ENCODE peak calls at places on chromosome 3, in seven cellular contexts. One of them, this sample, is unnamed.

GRCh38 chr3:189841474-189842205 is 210.5 kb downstream of the TP63 start:
- DNase-seq in mucosa of gallbladder: no peak
- DNase-seq in KBM-7: no peak
- DNase-seq in EH: no peak
- DNase-seq in sigmoid colon: no peak
- DNase-seq in cerebellar cortex: no peak
- DNase-seq in lower leg skin: no peak
- DNase-seq in this sample: no peak

GRCh38 chr3:134186391-134186790 is 64.3 kb downstream of the RYK start:
- DNase-seq in mucosa of gallbladder: no peak
- DNase-seq in KBM-7: peak
- DNase-seq in EH: no peak
- DNase-seq in sigmoid colon: no peak
- DNase-seq in cerebellar cortex: no peak
- DNase-seq in lower leg skin: no peak
- DNase-seq in this sample: no peak

GRCh38 chr3:147384210-147385058 is 21.9 kb downstream of the ZIC4 start:
- DNase-seq in mucosa of gallbladder: no peak
- DNase-seq in KBM-7: peak
- DNase-seq in EH: no peak
- DNase-seq in sigmoid colon: no peak
- DNase-seq in cerebellar cortex: peak
- DNase-seq in lower leg skin: no peak
- DNase-seq in this sample: no peak

GRCh38 chr3:46932455-46933225 is 43.9 kb downstream of the CCDC12 start:
- DNase-seq in mucosa of gallbladder: no peak
- DNase-seq in KBM-7: no peak
- DNase-seq in EH: no peak
- DNase-seq in sigmoid colon: peak
- DNase-seq in cerebellar cortex: no peak
- DNase-seq in lower leg skin: no peak
- DNase-seq in this sample: no peak

GRCh38 chr3:58631742-58632141 is 34.8 kb downstream of the FAM3D start:
- DNase-seq in mucosa of gallbladder: no peak
- DNase-seq in KBM-7: no peak
- DNase-seq in EH: peak
- DNase-seq in sigmoid colon: no peak
- DNase-seq in cerebellar cortex: no peak
- DNase-seq in lower leg skin: no peak
- DNase-seq in this sample: no peak

GRCh38 chr3:141410408-141410807 is 42.1 kb downstream of the ZBTB38 start:
- DNase-seq in mucosa of gallbladder: no peak
- DNase-seq in KBM-7: no peak
- DNase-seq in EH: peak
- DNase-seq in sigmoid colon: peak
- DNase-seq in cerebellar cortex: peak
- DNase-seq in lower leg skin: no peak
- DNase-seq in this sample: no peak

GRCh38 chr3:63290686-63291085 is 12.6 kb downstream of the SYNPR start:
- DNase-seq in mucosa of gallbladder: no peak
- DNase-seq in KBM-7: no peak
- DNase-seq in EH: no peak
- DNase-seq in sigmoid colon: no peak
- DNase-seq in cerebellar cortex: peak
- DNase-seq in lower leg skin: no peak
- DNase-seq in this sample: no peak

GRCh38 chr3:94968519-94968918 is 905.7 kb downstream of the NSUN3 start:
- DNase-seq in mucosa of gallbladder: no peak
- DNase-seq in KBM-7: no peak
- DNase-seq in EH: no peak
- DNase-seq in sigmoid colon: no peak
- DNase-seq in cerebellar cortex: no peak
- DNase-seq in lower leg skin: no peak
- DNase-seq in this sample: no peak

GRCh38 chr3:114420072-114420471 is 126.2 kb downstream of the TIGIT start:
- DNase-seq in mucosa of gallbladder: no peak
- DNase-seq in KBM-7: peak
- DNase-seq in EH: no peak
- DNase-seq in sigmoid colon: no peak
- DNase-seq in cerebellar cortex: peak
- DNase-seq in lower leg skin: no peak
- DNase-seq in this sample: no peak

GRCh38 chr3:75781079-75781745 is 4.1 kb downstream of the ZNF717 start:
- DNase-seq in mucosa of gallbladder: no peak
- DNase-seq in KBM-7: no peak
- DNase-seq in EH: no peak
- DNase-seq in sigmoid colon: no peak
- DNase-seq in cerebellar cortex: no peak
- DNase-seq in lower leg skin: no peak
- DNase-seq in this sample: no peak

GRCh38 chr3:55128201-55128870 is 200.5 kb upstream of the LRTM1 start:
- DNase-seq in mucosa of gallbladder: no peak
- DNase-seq in KBM-7: no peak
- DNase-seq in EH: peak
- DNase-seq in sigmoid colon: no peak
- DNase-seq in cerebellar cortex: no peak
- DNase-seq in lower leg skin: no peak
- DNase-seq in this sample: no peak